ENCODE peak calls at places on chromosomes 2 and 18, in ten cellular contexts. S is lower leg skin, R is fibroblast of mammary gland, H is choroid plexus epithelial cell, Q is GM10248, Y is glutamatergic neuron, F is transverse colon, W is upper lobe of left lung, O is hepatocyte, V is omental fat pad. I is an unnamed sample.

GRCh38 chr2:127763776-127764175 is 47.2 kb downstream of the WDR33 start:
- DNase-seq in Q (no peak), Y (no peak), S (no peak), H (peak), R (peak), O (no peak), F (no peak), W (no peak), V (no peak), I (no peak)

GRCh38 chr18:2883137-2883671 is 36.4 kb downstream of the EMILIN2 start:
- DNase-seq in V (no peak), W (peak), O (no peak), Y (no peak), Q (peak), R (no peak), F (peak), S (peak), H (no peak), I (no peak)

GRCh38 chr2:219369447-219369861 is 18.3 kb downstream of the DNPEP start:
- DNase-seq in H (peak), V (no peak), W (no peak), F (peak), S (no peak), R (peak), Y (no peak), O (no peak), Q (no peak), I (no peak)

GRCh38 chr2:157076526-157077161 is 180.9 kb upstream of the GALNT5 start:
- DNase-seq in F (no peak), W (no peak), H (no peak), R (no peak), Y (no peak), O (no peak), S (no peak), Q (no peak), V (no peak), I (no peak)

GRCh38 chr18:681985-682384 is 24.5 kb downstream of the TYMS start:
- DNase-seq in Q (no peak), W (no peak), R (no peak), Y (no peak), V (no peak), S (no peak), H (no peak), F (no peak), O (no peak), I (no peak)

GRCh38 chr2:73033766-73034381 is 37.6 kb downstream of the SFXN5 start:
- DNase-seq in V (no peak), F (no peak), Y (no peak), Q (no peak), H (no peak), R (no peak), O (no peak), S (no peak), W (no peak), I (no peak)

GRCh38 chr2:227782804-227783203 is 30.8 kb upstream of the CCL20 start:
- DNase-seq in H (no peak), O (no peak), Y (no peak), W (no peak), V (no peak), Q (no peak), R (no peak), S (peak), F (no peak), I (no peak)

GRCh38 chr18:13558132-13558531 is 168.2 kb downstream of the FAM210A start:
- DNase-seq in W (no peak), V (no peak), O (peak), H (peak), Y (peak), F (no peak), S (peak), Q (peak), R (peak), I (no peak)

GRCh38 chr2:17594533-17595391 is 54.3 kb downstream of the VSNL1 start:
- DNase-seq in F (no peak), S (no peak), V (no peak), Q (no peak), R (peak), Y (no peak), H (peak), O (no peak), W (no peak), I (no peak)

GRCh38 chr2:43803113-43803512 is 29.3 kb downstream of the DYNC2LI1 start:
- DNase-seq in W (no peak), S (no peak), Y (no peak), V (no peak), O (no peak), F (no peak), Q (no peak), H (peak), R (peak), I (no peak)

GRCh38 chr18:7873316-7873715 is 306.2 kb downstream of the PTPRM start:
- DNase-seq in V (no peak), Y (no peak), W (no peak), S (no peak), H (no peak), Q (no peak), F (no peak), R (no peak), O (no peak), I (no peak)

GRCh38 chr18:7879717-7880116 is 312.6 kb downstream of the PTPRM start:
- DNase-seq in S (no peak), Y (no peak), O (no peak), F (no peak), W (no peak), Q (no peak), R (no peak), H (no peak), V (no peak), I (no peak)

GRCh38 chr18:7878265-7879173 is 311.4 kb downstream of the PTPRM start:
- DNase-seq in V (no peak), O (no peak), Y (no peak), H (no peak), W (no peak), R (no peak), S (no peak), F (no peak), Q (no peak), I (no peak)

GRCh38 chr18:7876354-7876753 is 309.2 kb downstream of the PTPRM start:
- DNase-seq in V (no peak), Y (no peak), H (no peak), O (peak), F (no peak), S (no peak), R (no peak), Q (no peak), W (no peak), I (no peak)

GRCh38 chr18:7877609-7878008 is 310.5 kb downstream of the PTPRM start:
- DNase-seq in W (no peak), O (peak), S (no peak), F (no peak), R (no peak), V (no peak), Y (no peak), Q (no peak), H (peak), I (no peak)
- TF ChIP-seq CTCF in W (no peak), O (no peak), S (no peak), F (no peak), R (no peak), V (no peak), Y (no peak), Q (no peak), H (peak), I (no peak)

GRCh38 chr2:234916674-234917073 is 35.1 kb upstream of the SH3BP4 start:
- DNase-seq in O (no peak), W (no peak), V (no peak), Q (no peak), H (no peak), Y (no peak), R (no peak), S (no peak), F (no peak), I (no peak)
- TF ChIP-seq CTCF in O (no peak), W (no peak), V (no peak), Q (no peak), H (no peak), Y (no peak), R (no peak), S (no peak), F (no peak), I (no peak)

GRCh38 chr2:118150294-118150693 is 62.0 kb downstream of the INSIG2 start:
- DNase-seq in R (no peak), Q (no peak), W (no peak), V (no peak), H (no peak), O (no peak), Y (no peak), F (no peak), S (no peak), I (no peak)

GRCh38 chr2:118146315-118147283 is 58.3 kb downstream of the INSIG2 start:
- DNase-seq in F (no peak), W (no peak), Q (no peak), S (no peak), V (no peak), Y (no peak), O (peak), R (no peak), H (no peak), I (no peak)

GRCh38 chr2:118145806-118146205 is 57.5 kb downstream of the INSIG2 start:
- DNase-seq in O (no peak), Y (no peak), S (no peak), Q (no peak), H (no peak), R (no peak), W (no peak), V (no peak), F (no peak), I (no peak)

GRCh38 chr2:118148133-118148532 is 59.9 kb downstream of the INSIG2 start:
- DNase-seq in S (no peak), F (no peak), O (no peak), H (no peak), Y (no peak), V (no peak), R (no peak), Q (peak), W (no peak), I (no peak)

DNA sequence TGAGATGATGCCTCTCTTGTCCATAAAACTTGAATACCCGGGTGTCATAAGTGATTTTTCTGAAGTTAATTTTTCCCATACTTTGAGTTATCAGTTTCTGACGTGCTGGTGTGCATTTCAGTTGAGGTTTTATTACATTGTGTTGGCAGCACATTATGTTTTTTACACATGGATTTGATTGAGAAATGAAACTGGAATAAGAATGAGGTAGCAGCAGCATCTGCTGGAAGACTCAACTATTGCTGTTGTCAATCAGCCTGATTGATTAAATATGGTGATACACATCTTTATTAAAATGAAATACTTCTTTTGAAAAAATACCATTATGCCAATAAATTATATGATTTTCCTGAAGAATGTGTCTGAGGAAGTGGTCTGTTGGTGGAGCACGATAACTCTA is 60.5 kb downstream of the INSIG2 start:
- DNase-seq in O (no peak), Y (no peak), V (no peak), W (no peak), R (peak), F (no peak), Q (no peak), H (peak), S (no peak), I (no peak)
- TF ChIP-seq CTCF in O (no peak), Y (no peak), V (no peak), W (no peak), R (peak), F (no peak), Q (peak), H (no peak), S (no peak), I (no peak)

DNA sequence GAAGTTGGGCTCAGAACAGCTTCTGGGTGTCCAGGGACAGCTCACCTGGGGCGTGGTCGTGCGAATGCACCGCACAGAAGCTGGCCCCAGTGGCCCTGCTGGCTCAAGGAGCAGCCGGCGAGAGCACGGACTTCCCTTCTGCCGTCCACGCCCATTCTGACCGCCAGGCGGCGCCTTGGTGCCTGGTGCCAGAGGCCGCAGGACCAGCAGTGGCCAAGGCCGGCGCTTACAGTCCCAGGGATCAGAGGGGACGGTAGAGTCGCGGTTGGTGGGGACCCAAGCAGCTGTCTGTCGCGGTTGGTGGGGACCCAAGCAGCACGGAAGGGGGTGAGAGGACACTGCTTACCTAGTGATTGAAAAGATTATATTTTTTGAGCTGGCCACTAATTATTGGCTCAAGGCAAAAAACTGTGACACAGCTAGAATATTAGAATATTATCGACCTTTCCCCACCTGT is 25.7 kb downstream of the NPPC start:
- DNase-seq in V (peak), F (peak), W (peak), Q (peak), Y (peak), O (peak), S (peak), R (peak), H (peak), I (peak)
- TF ChIP-seq CTCF in V (no peak), F (peak), W (peak), Q (peak), Y (peak), O (peak), S (no peak), R (peak), H (peak), I (peak)

GRCh38 chr2:111135910-111136297 is 15.2 kb downstream of the BCL2L11 start:
- DNase-seq in W (peak), S (peak), O (no peak), H (peak), R (peak), V (no peak), F (no peak), Y (peak), Q (peak), I (no peak)
- TF ChIP-seq CTCF in W (no peak), S (no peak), O (no peak), H (peak), R (peak), V (no peak), F (no peak), Y (no peak), Q (no peak), I (no peak)

DNA sequence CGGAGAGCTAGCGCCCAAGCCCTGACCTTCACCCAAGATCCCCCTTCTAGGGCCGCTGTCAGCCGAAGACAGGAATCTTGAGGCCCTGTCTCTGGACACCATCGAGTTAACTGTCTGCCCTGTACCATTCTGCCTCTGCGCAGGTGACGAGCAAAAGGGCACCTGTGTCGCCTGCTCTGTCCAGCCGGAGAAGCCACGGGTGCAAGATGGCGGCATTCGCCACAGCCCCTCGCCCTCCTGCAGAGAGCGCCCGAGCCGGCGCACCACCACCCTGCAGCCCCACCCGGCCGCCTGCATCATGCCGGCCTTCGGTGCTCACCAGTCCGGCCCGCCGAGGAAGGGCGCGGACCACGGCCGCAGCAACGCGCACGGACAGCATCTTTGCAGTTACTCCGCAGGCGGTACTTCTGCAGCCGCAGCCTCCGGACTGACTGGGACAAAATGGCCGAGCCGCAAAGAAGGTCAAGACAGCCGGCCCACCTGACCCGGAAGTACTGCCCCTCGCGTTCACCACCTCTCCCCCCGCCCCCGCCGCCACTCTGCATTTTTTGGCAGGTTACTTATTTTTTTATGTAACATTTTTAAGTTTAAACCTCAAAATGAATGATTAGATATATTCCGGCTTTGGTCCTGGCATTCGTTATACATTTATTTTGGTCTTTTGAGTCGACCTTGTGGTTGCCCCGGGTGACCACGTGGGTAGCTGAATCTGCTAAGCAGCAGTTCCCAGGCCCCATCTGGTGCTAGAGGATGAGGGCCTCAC is at the start of gene ATP5F1A:
- DNase-seq in R (peak), V (peak), O (peak), H (peak), S (peak), W (peak), Y (peak), Q (peak), F (peak), I (peak)
- TF ChIP-seq CTCF in R (no peak), V (no peak), O (no peak), H (no peak), S (no peak), W (no peak), Y (no peak), Q (no peak), F (no peak), I (no peak)

I was measured in type B pancreatic cell.